ENCODE peak calls at places on chromosome 5, in five cellular contexts. D is neural progenitor cell, Q is AG04449, R is endodermal cell, J is nephron progenitor cell. G is an unnamed sample.

GRCh38 chr5:177958696-177959095 is 37.3 kb downstream of the PROP1 start:
- DNase-seq in D (no peak), Q (no peak), R (peak), J (no peak), G (no peak)

GRCh38 chr5:43839218-43839617 is 236.2 kb downstream of the NNT start:
- DNase-seq in D (no peak), Q (peak), R (no peak), J (no peak), G (no peak)

GRCh38 chr5:56179442-56179841 is 53.7 kb downstream of the ANKRD55 start:
- DNase-seq in D (no peak), Q (no peak), R (no peak), J (no peak), G (no peak)

GRCh38 chr5:142627371-142628217 is 58.3 kb downstream of the FGF1 start:
- DNase-seq in D (no peak), Q (no peak), R (no peak), J (no peak), G (no peak)

GRCh38 chr5:14676320-14676719 is 11.8 kb downstream of the OTULIN start:
- DNase-seq in D (no peak), Q (no peak), R (no peak), J (no peak), G (no peak)

GRCh38 chr5:40652441-40653220 is 27.1 kb upstream of the PTGER4 start:
- DNase-seq in D (no peak), Q (no peak), R (no peak), J (no peak), G (no peak)

GRCh38 chr5:178538624-178539344 is 51.4 kb downstream of the COL23A1 start:
- DNase-seq in D (no peak), Q (no peak), R (no peak), J (no peak), G (no peak)

GRCh38 chr5:107040907-107041306 is 629.8 kb downstream of the EFNA5 start:
- DNase-seq in D (no peak), Q (no peak), R (no peak), J (no peak), G (no peak)

GRCh38 chr5:128539038-128539429 is 989 bp upstream of the FBN2 start:
- DNase-seq in D (no peak), Q (no peak), R (no peak), J (no peak), G (no peak)

GRCh38 chr5:111159845-111160244 is 64.3 kb upstream of the CAMK4 start:
- DNase-seq in D (no peak), Q (no peak), R (no peak), J (no peak), G (no peak)

GRCh38 chr5:9903806-9904205 is 273.7 kb upstream of the TAS2R1 start:
- DNase-seq in D (no peak), Q (no peak), R (no peak), J (no peak), G (no peak)

GRCh38 chr5:113230711-113231652 is 203.8 kb downstream of the TSSK1B start:
- DNase-seq in D (no peak), Q (no peak), R (no peak), J (no peak), G (no peak)

GRCh38 chr5:14143843-14144585 is 872 bp downstream of the TRIO start:
- DNase-seq in D (peak), Q (no peak), R (peak), J (peak), G (peak)

GRCh38 chr5:59042201-59042600 is 459.3 kb downstream of the RAB3C start:
- DNase-seq in D (no peak), Q (no peak), R (no peak), J (no peak), G (no peak)

GRCh38 chr5:142156839-142157463 is 48.4 kb downstream of the NDFIP1 start:
- DNase-seq in D (peak), Q (no peak), R (peak), J (no peak), G (no peak)

GRCh38 chr5:138230261-138230660 is 17.1 kb upstream of the CDC23 start:
- DNase-seq in D (no peak), Q (no peak), R (peak), J (no peak), G (no peak)

GRCh38 chr5:177473461-177473991 is at the start of gene DBN1:
- DNase-seq in D (peak), Q (no peak), R (peak), J (peak), G (peak)

GRCh38 chr5:169895876-169896275 is 84.4 kb downstream of the INSYN2B start:
- DNase-seq in D (no peak), Q (no peak), R (no peak), J (no peak), G (no peak)

GRCh38 chr5:84239509-84239908 is 145.2 kb downstream of the EDIL3 start:
- DNase-seq in D (no peak), Q (no peak), R (no peak), J (no peak), G (no peak)

GRCh38 chr5:36459191-36460135 is 146.9 kb upstream of the SLC1A3 start:
- DNase-seq in D (no peak), Q (no peak), R (peak), J (no peak), G (no peak)

GRCh38 chr5:175585573-175585972 is 72.3 kb upstream of the HRH2 start:
- DNase-seq in D (no peak), Q (no peak), R (peak), J (no peak), G (no peak)

GRCh38 chr5:138533973-138534941 is 8.8 kb downstream of the ETF1 start:
- DNase-seq in D (no peak), Q (no peak), R (no peak), J (no peak), G (no peak)

GRCh38 chr5:109399092-109399759 is 10.5 kb downstream of the PJA2 start:
- DNase-seq in D (no peak), Q (no peak), R (no peak), J (no peak), G (no peak)

DNA sequence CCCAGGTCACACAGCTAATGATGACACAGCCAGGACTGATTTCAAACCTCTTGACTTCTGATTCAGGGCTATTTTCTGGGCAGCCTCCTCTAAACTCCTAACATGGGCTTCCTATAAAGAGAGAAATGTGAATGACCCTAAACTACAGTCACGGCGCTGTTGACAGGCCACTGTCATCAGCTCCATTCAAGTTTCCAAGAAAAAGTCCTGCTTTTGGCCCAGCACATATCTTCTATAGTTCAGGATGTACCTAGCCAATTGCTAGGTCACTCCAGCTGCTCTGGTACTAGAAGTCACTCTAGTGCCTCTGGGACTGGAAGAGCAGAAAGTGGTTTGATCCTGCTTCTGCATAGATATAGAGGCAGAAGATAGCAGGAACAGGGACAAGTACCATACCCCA is 64.9 kb upstream of the TARS1 start:
- DNase-seq in D (no peak), Q (no peak), R (no peak), J (no peak), G (no peak)
- TF ChIP-seq CTCF in D (no peak), Q (no peak), R (no peak), J (no peak), G (no peak)

GRCh38 chr5:172754957-172755356 is 16.0 kb downstream of the DUSP1 start:
- DNase-seq in D (no peak), Q (no peak), R (no peak), J (no peak), G (no peak)
- TF ChIP-seq CTCF in D (no peak), Q (no peak), R (no peak), J (no peak), G (no peak)

DNA sequence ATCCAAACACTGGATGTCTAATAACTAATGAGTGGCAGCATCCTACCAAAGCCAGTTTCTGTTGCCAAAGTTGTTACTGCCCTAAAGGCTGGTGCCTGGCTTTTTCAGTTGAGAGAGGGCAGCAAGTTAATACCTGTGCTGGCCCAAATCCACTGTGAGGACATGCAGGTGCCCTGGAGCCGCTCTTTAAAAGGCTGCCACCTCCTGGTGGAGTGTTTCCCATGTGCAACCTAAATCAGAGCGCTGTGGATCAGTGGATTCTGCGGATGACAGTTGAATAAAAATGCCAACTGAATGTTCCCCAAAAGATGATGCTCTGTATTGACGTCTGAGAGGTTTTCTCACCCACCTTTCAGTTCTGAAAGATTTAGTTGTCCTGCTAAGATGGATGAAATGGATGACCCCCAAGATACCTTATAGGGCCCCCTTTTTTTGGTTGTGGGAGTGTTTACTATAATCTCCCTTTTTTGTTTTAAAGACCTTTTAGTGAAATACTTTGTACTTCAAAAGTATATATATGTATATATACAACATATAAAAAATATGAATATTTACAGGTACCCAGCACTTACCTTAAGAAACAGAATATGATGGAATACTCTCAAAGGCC is 146.4 kb downstream of the EGFLAM start:
- DNase-seq in D (peak), Q (no peak), R (peak), J (peak), G (no peak)
- TF ChIP-seq CTCF in D (peak), Q (no peak), R (peak), J (peak), G (no peak)

GRCh38 chr5:123673107-123673506 is 161.1 kb downstream of the CSNK1G3 start:
- DNase-seq in D (peak), Q (no peak), R (peak), J (no peak), G (no peak)
- TF ChIP-seq CTCF in D (no peak), Q (no peak), R (peak), J (no peak), G (no peak)

DNA sequence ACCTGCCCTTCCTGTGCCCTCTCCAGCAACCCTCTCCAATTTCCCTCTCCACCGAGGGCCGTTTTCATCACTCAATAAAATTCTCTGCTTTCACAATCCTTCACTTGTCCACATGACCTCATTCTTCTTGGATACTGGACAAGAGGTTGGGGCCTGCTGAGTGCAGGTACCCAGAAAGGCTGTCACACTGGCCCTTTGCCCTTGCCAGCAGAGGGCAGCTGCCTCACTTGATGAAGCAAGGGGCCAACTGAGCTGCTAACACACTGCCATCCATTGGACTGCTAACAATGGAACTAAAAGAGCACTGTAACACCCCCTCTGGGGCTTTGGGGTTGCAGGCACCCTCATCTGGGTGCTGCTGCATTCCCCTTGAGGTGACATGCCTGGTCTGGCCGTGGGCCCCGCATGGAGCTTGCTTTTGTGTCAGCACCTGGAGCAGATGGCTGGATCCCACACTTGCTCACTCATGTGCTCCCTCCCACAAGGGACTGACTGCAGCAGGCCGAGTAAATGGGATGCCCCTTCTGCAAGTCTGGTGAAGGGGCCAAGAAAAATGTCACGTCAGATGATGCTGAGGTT is 308.1 kb upstream of the ADCY2 start:
- DNase-seq in D (no peak), Q (no peak), R (peak), J (no peak), G (no peak)
- TF ChIP-seq CTCF in D (peak), Q (no peak), R (peak), J (no peak), G (no peak)